ENCODE peak calls at places on chromosomes 3 and 15, in four cellular contexts. One of them, this sample, is unnamed.

GRCh38 chr3:121834079-121834730 is 655 bp downstream of the IQCB1 start:
- DNase-seq in tibial artery: no peak
- DNase-seq in stomach: no peak
- DNase-seq in gastrocnemius medialis: no peak
- DNase-seq in this sample: no peak

GRCh38 chr15:48636511-48636910 is 9.0 kb downstream of the FBN1 start:
- DNase-seq in tibial artery: no peak
- DNase-seq in stomach: no peak
- DNase-seq in gastrocnemius medialis: no peak
- DNase-seq in this sample: peak; percentile 86

GRCh38 chr15:95018888-95019545 is 787.7 kb downstream of the MCTP2 start:
- DNase-seq in tibial artery: no peak
- DNase-seq in stomach: no peak
- DNase-seq in gastrocnemius medialis: no peak
- DNase-seq in this sample: no peak

GRCh38 chr3:94896994-94897393 is 834.1 kb downstream of the NSUN3 start:
- DNase-seq in tibial artery: no peak
- DNase-seq in stomach: no peak
- DNase-seq in gastrocnemius medialis: no peak
- DNase-seq in this sample: no peak

GRCh38 chr3:36193448-36193847 is 186.9 kb upstream of the STAC start:
- DNase-seq in tibial artery: no peak
- DNase-seq in stomach: no peak
- DNase-seq in gastrocnemius medialis: no peak
- DNase-seq in this sample: no peak

GRCh38 chr15:27061739-27062138 is 90.8 kb downstream of the GABRG3 start:
- DNase-seq in tibial artery: no peak
- DNase-seq in stomach: no peak
- DNase-seq in gastrocnemius medialis: no peak
- DNase-seq in this sample: no peak

GRCh38 chr3:40782086-40782721 is 257.4 kb downstream of the ZNF621 start:
- DNase-seq in tibial artery: no peak
- DNase-seq in stomach: no peak
- DNase-seq in gastrocnemius medialis: no peak
- DNase-seq in this sample: no peak

GRCh38 chr15:48352474-48353072 is 21.3 kb downstream of the DUT start:
- DNase-seq in tibial artery: no peak
- DNase-seq in stomach: peak; percentile 64
- DNase-seq in gastrocnemius medialis: no peak
- DNase-seq in this sample: peak; percentile 60

DNA sequence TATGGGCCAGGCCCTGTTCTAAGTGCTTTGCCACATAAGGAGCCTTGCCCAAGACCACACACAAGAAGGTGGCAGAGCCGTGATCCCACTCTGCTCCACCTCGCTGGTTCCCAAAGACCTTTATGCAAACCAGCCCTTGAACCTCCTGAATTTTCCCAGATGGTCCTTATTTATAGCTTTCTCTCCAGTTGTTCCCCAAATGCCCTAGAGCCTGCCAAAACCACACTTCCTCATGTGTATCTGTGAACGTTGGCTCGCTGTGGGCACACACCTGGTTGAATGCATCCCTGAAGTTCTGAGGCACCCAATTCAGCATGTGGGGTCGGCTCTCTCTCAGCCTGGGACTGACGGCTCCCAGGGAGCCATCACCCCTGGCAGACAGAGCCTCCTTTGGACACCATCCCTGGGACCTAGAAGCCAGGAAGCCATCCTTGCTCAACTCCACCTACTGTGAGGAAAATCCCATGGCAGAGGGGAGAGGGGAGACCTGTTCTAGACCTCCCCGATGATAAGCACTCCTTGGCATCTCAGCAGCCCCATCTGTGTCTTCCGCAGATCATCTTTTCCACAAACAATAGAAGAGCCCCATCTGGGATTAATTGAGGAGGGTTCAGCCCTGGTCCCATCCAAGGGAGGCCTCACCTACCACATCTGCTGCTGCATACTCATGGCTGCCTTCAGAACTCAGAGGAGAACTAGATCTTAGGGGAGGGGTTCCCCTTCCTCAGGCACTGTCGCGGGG is 42.3 kb upstream of the LIMD1 start:
- DNase-seq in tibial artery: no peak
- DNase-seq in stomach: no peak
- DNase-seq in gastrocnemius medialis: no peak
- DNase-seq in this sample: peak; percentile 40
- H3K27ac ChIP-seq in tibial artery: peak overlapping the region; percentile 45
- H3K27ac ChIP-seq in stomach: no peak overlapping the region
- H3K27ac ChIP-seq in gastrocnemius medialis: peak overlapping the region; percentile 85
- H3K27ac ChIP-seq in this sample: peak overlapping the region; percentile 55

DNA sequence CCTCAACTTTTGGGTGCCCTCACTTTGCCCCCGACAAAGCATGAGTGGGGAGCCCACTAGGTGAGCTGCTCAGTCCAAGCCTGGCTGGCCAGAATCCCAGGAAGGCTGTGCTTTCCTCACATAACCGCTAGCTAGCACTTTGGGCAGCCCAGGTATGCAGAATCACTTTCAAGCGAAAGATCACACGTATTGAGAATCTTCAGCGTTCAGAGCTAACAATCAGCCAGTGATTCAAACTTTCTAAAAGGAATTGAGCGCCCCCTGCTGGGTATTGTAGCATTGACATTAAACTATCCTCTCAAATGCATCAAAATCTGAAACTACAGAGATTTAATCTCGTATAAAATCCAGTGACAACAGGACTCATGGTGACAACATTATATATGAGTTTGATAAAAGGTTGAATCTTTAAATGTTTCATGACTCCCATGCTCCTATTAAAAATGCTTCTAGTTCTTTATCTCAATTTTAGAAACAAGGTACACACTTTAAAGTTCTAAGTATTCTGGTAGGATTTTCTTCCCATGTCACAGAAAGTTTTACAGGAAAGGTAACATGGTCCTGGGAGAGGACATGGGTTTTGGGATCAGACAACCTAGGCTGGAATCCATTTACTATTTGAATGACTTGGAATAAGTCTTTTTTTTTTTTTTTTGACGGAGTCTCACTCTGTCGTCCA is 11.8 kb downstream of the ANAPC13 start:
- DNase-seq in tibial artery: peak; percentile 78
- DNase-seq in stomach: peak; percentile 85
- DNase-seq in gastrocnemius medialis: peak; percentile 41
- DNase-seq in this sample: peak; percentile 62
- H3K4me1 ChIP-seq in tibial artery: no peaks in the 10 kb centered on the region
- H3K4me1 ChIP-seq in stomach: peaks cover 42% of the 10 kb centered on the region
- H3K4me1 ChIP-seq in gastrocnemius medialis: peaks cover 12% of the 10 kb centered on the region
- H3K4me1 ChIP-seq in this sample: peaks cover 33% of the 10 kb centered on the region

GRCh38 chr15:80455668-80456442 is 51.7 kb downstream of the ARNT2 start:
- DNase-seq in tibial artery: no peak
- DNase-seq in stomach: peak; percentile 56
- DNase-seq in gastrocnemius medialis: peak; percentile 24
- DNase-seq in this sample: peak; percentile 71

GRCh38 chr15:80452166-80452565 is 48.0 kb downstream of the ARNT2 start:
- DNase-seq in tibial artery: no peak
- DNase-seq in stomach: no peak
- DNase-seq in gastrocnemius medialis: no peak
- DNase-seq in this sample: no peak

GRCh38 chr15:80449825-80450224 is 45.6 kb downstream of the ARNT2 start:
- DNase-seq in tibial artery: no peak
- DNase-seq in stomach: no peak
- DNase-seq in gastrocnemius medialis: no peak
- DNase-seq in this sample: no peak

GRCh38 chr15:80455051-80455648 is 51.0 kb downstream of the ARNT2 start:
- DNase-seq in tibial artery: no peak
- DNase-seq in stomach: no peak
- DNase-seq in gastrocnemius medialis: no peak
- DNase-seq in this sample: peak; percentile 18

DNA sequence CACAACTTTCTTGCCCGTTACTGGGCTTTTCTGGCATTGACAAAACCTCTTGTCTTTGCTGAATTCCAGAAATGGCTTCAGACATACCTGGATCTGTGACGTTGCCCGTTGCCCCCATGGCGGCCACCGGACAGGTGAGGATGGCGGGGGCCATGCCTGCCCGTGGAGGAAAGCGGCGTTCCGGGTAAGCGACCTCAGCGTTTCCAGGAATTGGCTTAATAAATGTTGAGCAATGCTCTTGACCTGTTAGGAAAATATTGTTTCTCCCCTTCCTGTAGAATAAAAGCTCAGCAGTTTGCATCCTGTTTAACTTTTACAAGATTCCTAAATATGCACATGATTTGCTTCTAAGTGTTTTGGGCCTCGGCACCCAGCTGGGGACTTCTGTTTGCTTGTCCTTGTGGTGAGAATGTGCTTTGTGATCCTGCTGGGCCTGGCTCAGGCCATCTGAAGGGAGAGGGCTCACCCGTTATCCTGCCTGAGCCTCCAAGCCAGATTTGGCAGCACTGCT is 46.7 kb downstream of the ARNT2 start:
- DNase-seq in tibial artery: no peak
- DNase-seq in stomach: no peak
- DNase-seq in gastrocnemius medialis: no peak
- DNase-seq in this sample: no peak
- H3K4me3 ChIP-seq in tibial artery: no peak overlapping the region
- H3K4me3 ChIP-seq in stomach: no peak overlapping the region
- H3K4me3 ChIP-seq in gastrocnemius medialis: no peak overlapping the region
- H3K4me3 ChIP-seq in this sample: no peak overlapping the region

DNA sequence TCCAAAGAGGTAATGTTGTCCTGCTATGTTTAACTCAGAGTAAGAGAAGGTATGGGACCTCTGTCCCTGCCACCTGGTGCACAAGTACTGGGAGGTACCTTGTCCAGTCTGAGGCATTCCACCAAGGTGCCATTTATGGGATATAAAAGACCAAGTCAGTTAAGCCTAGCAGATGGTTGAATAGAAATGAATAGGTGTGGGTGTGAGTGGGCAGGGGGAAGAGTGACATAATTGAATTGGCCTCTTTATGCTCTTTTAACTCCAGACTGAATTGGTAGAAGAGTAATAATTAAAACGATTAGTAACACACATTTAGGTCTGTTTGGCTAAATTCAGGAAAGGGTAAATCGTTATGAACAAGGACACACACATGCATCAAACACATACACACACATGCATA is 562 bp downstream of the ADGRG7 start:
- DNase-seq in tibial artery: no peak
- DNase-seq in stomach: no peak
- DNase-seq in gastrocnemius medialis: no peak
- DNase-seq in this sample: no peak
- H3K27ac ChIP-seq in tibial artery: no peak overlapping the region
- H3K27ac ChIP-seq in stomach: no peak overlapping the region
- H3K27ac ChIP-seq in gastrocnemius medialis: no peak overlapping the region
- H3K27ac ChIP-seq in this sample: no peak overlapping the region

DNA sequence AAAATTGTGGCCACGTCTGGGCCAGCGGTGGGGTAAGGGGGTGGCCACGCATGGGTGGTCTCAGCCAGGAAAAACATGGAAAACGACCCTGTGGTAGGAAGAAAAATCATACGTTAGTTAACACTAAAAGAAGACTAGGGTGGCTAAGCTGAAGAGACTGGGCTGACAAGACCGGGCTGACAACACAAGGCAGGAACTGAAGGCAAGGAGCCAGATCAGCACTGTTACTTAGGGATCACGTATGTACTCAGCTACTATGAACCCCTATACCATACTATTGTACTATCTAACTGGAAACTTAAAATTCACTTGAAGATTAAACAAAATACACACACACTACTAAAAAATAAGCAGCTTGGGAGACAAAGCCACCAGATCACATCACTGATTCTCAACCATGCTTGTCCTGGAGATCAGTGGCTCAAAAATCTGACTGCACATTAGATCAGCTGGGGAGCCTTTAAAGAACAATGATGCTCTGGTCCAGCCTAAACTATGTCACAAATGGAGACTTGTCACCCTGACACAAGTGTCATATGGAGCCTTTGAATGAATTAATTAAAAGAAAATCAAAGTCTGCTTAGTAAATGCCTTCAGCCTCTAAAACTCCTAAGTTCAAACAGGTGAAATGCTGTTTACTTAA is 442.2 kb downstream of the SHQ1 start:
- DNase-seq in tibial artery: no peak
- DNase-seq in stomach: no peak
- DNase-seq in gastrocnemius medialis: no peak
- DNase-seq in this sample: no peak
- H3K4me1 ChIP-seq in tibial artery: no peaks in the 10 kb centered on the region
- H3K4me1 ChIP-seq in stomach: peaks cover 89% of the 10 kb centered on the region
- H3K4me1 ChIP-seq in gastrocnemius medialis: peaks cover 68% of the 10 kb centered on the region
- H3K4me1 ChIP-seq in this sample: peaks cover 13% of the 10 kb centered on the region

DNA sequence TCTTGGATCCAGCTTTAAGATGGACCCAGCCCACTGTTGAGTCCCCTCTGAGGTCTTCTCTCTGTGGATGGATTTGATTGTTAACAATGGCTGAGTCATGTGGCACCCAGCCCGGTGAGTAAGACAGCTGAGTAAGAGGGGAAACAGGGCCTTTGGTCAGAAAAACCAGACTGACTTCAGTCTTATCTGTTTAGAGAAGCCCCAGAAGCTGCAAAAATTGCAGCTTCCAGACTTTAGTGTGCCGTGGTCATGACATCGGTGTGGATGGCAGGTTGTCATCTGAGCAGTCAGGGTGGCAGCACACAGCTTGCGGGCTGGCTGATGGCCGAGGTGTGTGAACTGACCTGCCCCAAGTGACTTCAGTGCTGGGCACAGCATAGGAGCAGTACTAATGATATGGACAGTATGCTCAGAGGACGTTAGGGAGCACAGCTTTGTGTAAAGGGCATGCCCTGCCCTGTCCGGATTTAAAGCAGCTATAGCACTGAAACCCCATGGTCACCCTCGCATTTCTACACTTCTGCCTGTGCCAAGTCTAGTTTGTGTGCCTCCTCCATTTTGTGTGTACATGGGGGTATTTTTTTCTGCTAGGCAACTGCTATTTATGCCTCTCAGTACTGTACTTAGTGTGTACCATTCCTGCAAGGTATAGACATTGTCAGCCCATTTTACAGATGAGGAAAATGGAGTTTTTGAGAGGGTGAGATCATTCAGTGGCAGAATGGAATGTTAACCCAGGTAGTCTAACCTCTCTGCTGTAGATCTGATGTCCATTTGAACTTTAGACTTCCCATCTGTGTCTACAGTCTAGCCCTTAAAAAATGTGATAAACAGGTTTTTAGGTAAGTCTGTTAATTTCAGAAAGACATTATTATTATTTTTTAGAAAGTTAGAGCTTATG is 44.4 kb downstream of the FLNB start:
- DNase-seq in tibial artery: peak; percentile 92
- DNase-seq in stomach: peak; percentile 78
- DNase-seq in gastrocnemius medialis: peak; percentile 50
- DNase-seq in this sample: peak; percentile 96
- H3K4me3 ChIP-seq in tibial artery: no peak overlapping the region
- H3K4me3 ChIP-seq in stomach: no peak overlapping the region
- H3K4me3 ChIP-seq in gastrocnemius medialis: no peak overlapping the region
- H3K4me3 ChIP-seq in this sample: no peak overlapping the region

DNA sequence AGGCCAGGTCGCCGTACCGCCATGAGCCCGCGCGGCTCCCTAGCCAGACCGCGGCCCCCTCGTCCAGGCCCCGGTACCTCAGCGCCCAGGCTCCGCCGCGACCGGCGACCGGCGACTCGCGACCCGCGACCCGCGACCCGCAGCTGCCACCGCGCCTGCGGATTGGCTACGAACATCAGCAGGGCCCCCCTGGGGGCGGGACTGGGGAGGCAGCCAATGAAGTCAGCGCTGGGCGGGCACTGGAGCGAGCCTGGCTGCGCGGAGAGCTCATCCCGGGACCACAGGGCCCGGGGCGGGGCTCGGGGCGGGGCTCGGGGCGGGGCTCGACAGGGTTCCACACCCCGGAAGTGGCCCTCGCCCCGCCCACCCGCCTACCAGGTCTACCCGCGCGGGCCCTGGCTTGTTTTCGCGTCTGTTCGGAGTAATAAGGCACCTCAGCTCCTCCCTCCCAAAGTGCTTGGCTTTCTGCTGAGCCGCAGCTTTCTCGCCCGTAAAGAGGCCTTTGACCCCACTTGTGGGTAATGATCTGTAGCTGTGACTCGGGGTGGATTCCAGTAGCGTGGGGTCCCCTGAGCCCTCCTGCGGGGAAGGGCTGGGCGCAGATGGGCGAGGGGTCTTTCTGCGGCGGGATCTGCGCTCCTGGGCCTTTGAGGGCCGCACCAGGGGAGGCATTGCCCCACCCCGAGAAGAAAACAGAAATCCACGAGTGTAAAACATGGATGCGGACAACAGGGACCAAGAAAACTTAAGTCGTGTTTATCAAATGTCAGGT is at the start of gene LYSMD4:
- DNase-seq in tibial artery: peak; percentile 99
- DNase-seq in stomach: peak; percentile 99
- DNase-seq in gastrocnemius medialis: peak; percentile 97
- DNase-seq in this sample: peak; percentile 97
- H3K27ac ChIP-seq in tibial artery: peak within 1 kb of the TSS; percentile 86
- H3K27ac ChIP-seq in stomach: peak within 1 kb of the TSS; percentile 89
- H3K27ac ChIP-seq in gastrocnemius medialis: peak within 1 kb of the TSS; percentile 85
- H3K27ac ChIP-seq in this sample: peak within 1 kb of the TSS; percentile 46